ENCODE peak calls at places on chromosomes 13 and 19, in seven cellular contexts. W is WTC11; E is KG1; M is cerebellar cortex; Y is amniotic epithelial cell; X is uterus; G is stimulated activated CD8-positive, alpha-beta memory T cell treated with anti-CD3 and anti-CD28 coated beads, Interleukin-2, amount 100 ng/mL, for 1 hour. L is an unnamed sample.

GRCh38 chr19:5789201-5789795 is 1.7 kb downstream of the DUS3L start:
- DNase-seq in Y (no peak), W (no peak), E (no peak), M (no peak), G (no peak), X (no peak), L (no peak)

GRCh38 chr13:106917673-106918652 is 350.0 kb upstream of the ARGLU1 start:
- DNase-seq in X (peak), W (peak), Y (peak), E (peak), M (peak), G (peak), L (peak)

GRCh38 chr19:34597596-34597995 is 79.4 kb downstream of the SCGB2B2 start:
- DNase-seq in X (no peak), M (no peak), G (no peak), E (no peak), Y (no peak), W (no peak), L (no peak)

GRCh38 chr19:38743394-38744297 is 628 bp downstream of the CAPN12 start:
- DNase-seq in G (no peak), M (no peak), E (no peak), Y (no peak), W (no peak), X (no peak), L (no peak)

GRCh38 chr19:3857449-3858003 is 11.3 kb downstream of the ZFR2 start:
- DNase-seq in G (no peak), X (no peak), E (no peak), W (no peak), M (peak), Y (no peak), L (no peak)

GRCh38 chr19:48558018-48558684 is 6.2 kb downstream of the SULT2B1 start:
- DNase-seq in X (no peak), Y (peak), G (no peak), M (peak), E (no peak), W (peak), L (no peak)

GRCh38 chr13:41645313-41645712 is 188.0 kb downstream of the RGCC start:
- DNase-seq in M (no peak), X (peak), Y (peak), G (no peak), E (no peak), W (no peak), L (no peak)

GRCh38 chr13:42867232-42867631 is 85.8 kb downstream of the FAM216B start:
- DNase-seq in W (no peak), M (no peak), X (no peak), Y (no peak), G (no peak), E (no peak), L (no peak)

L was measured in esophagus squamous epithelium.